ENCODE peak calls at places on chromosomes 12 and 14, in five cellular contexts. R, Z, S, Q and D are unnamed samples.

GRCh38 chr12:76622351-76622750 is 62.8 kb upstream of the OSBPL8 start:
- DNase-seq in R (no peak), Q (no peak), Z (no peak), S (no peak), D (no peak)

GRCh38 chr14:95302667-95303066 is 17.0 kb downstream of the CLMN start:
- DNase-seq in Q (no peak), Z (no peak), R (no peak), S (no peak), D (no peak)

GRCh38 chr14:71466942-71467341 is 465.3 kb upstream of the RGS6 start:
- DNase-seq in Q (no peak), R (no peak), S (peak; percentile 40), Z (no peak), D (no peak)

GRCh38 chr14:103031956-103032355 is 25.4 kb downstream of the CDC42BPB start:
- DNase-seq in R (peak; percentile 17), S (peak; percentile 39), Z (no peak), Q (no peak), D (no peak)

GRCh38 chr12:49549735-49550710 is 11.2 kb downstream of the KCNH3 start:
- DNase-seq in R (no peak), S (no peak), Q (no peak), Z (no peak), D (no peak)

GRCh38 chr12:2282321-2282720 is 229.5 kb downstream of the CACNA1C start:
- DNase-seq in Q (no peak), R (no peak), Z (no peak), S (no peak), D (no peak)

GRCh38 chr14:76918176-76918750 is 92.1 kb downstream of the LRRC74A start:
- DNase-seq in R (no peak), S (peak; percentile 93), Q (no peak), Z (no peak), D (peak; percentile 25)

GRCh38 chr12:16509411-16509810 is 96.6 kb downstream of the LMO3 start:
- DNase-seq in S (no peak), Z (no peak), Q (no peak), R (no peak), D (no peak)

GRCh38 chr12:9049520-9050133 is 60.3 kb downstream of the KLRG1 start:
- DNase-seq in Q (peak; percentile 28), Z (no peak), R (no peak), S (peak; percentile 73), D (no peak)

GRCh38 chr12:14575585-14575984 is 7.9 kb upstream of the PLBD1 start:
- DNase-seq in Z (no peak), S (no peak), Q (no peak), R (no peak), D (no peak)

GRCh38 chr14:90641111-90642010 is 174.9 kb downstream of the TTC7B start:
- DNase-seq in S (no peak), Q (no peak), R (no peak), Z (no peak), D (no peak)

GRCh38 chr14:78083837-78084236 is 86.3 kb upstream of the NRXN3 start:
- DNase-seq in S (peak; percentile 12), Z (no peak), R (no peak), Q (no peak), D (no peak)

GRCh38 chr12:14902465-14902864 is 16.8 kb upstream of the MGP start:
- DNase-seq in Q (no peak), S (peak; percentile 18), R (no peak), Z (no peak), D (no peak)

GRCh38 chr14:64196668-64197411 is 97.3 kb downstream of the ESR2 start:
- DNase-seq in S (peak; percentile 70), Q (no peak), Z (no peak), R (no peak), D (peak; percentile 82)

GRCh38 chr12:101459642-101460346 is 15.3 kb upstream of the SPIC start:
- DNase-seq in Z (no peak), Q (peak; percentile 6), S (peak; percentile 62), R (no peak), D (no peak)

GRCh38 chr14:76919431-76919810 is 93.2 kb downstream of the LRRC74A start:
- DNase-seq in S (no peak), R (no peak), Z (no peak), Q (no peak), D (no peak)

GRCh38 chr14:26925876-26926584 is 328.2 kb upstream of the NOVA1 start:
- DNase-seq in R (no peak), S (peak; percentile 10), Q (no peak), Z (no peak), D (no peak)
- H3K27ac ChIP-seq in R (no peak overlapping the region), S (no peak overlapping the region), Q (no peak overlapping the region), Z (no peak overlapping the region), D (no peak overlapping the region)

DNA sequence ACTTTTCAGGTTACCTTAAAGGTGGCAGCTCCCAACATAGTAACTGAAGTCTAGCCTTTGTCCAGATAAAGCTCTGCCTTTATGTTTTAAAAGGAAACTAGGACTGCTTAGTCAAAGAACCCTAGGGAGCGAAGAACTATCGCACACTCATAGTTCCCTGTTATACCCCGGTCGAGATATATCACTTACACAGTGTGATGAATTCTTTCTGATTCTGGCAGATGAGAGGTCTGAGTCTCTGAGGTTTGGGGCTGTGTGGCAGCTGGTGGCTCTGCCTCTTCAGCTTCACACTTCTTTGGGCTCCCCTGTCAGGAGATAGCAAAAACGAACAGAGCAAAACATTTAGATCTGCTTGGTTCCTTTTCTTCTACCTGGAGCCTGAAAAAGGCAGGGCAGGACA is 17.0 kb downstream of the ACIN1 start:
- DNase-seq in Z (no peak), S (peak; percentile 35), R (no peak), Q (no peak), D (no peak)
- H3K27ac ChIP-seq in Z (no peak overlapping the region), S (peak overlapping the region; percentile 96), R (peak overlapping the region; percentile 65), Q (peak overlapping the region; percentile 69), D (no peak overlapping the region)

GRCh38 chr12:19945559-19946485 is 422.5 kb upstream of the PDE3A start:
- DNase-seq in R (no peak), Z (no peak), Q (no peak), S (peak; percentile 66), D (no peak)

GRCh38 chr12:19946549-19946948 is 421.8 kb upstream of the PDE3A start:
- DNase-seq in S (peak; percentile 92), Z (no peak), Q (no peak), R (no peak), D (no peak)

GRCh38 chr12:19937161-19937560 is 431.2 kb upstream of the PDE3A start:
- DNase-seq in Q (no peak), S (no peak), Z (no peak), R (no peak), D (no peak)

GRCh38 chr12:19938031-19938430 is 430.3 kb upstream of the PDE3A start:
- DNase-seq in Q (no peak), R (no peak), S (no peak), Z (no peak), D (no peak)

GRCh38 chr12:19941096-19941495 is 427.2 kb upstream of the PDE3A start:
- DNase-seq in S (no peak), Z (no peak), Q (no peak), R (no peak), D (no peak)
- H3K27ac ChIP-seq in S (no peak overlapping the region), Z (no peak overlapping the region), Q (no peak overlapping the region), R (no peak overlapping the region), D (no peak overlapping the region)

GRCh38 chr12:53514626-53515290 is 7.5 kb upstream of the NPFF start:
- DNase-seq in Z (no peak), S (no peak), R (no peak), Q (no peak), D (no peak)
- H3K27ac ChIP-seq in Z (no peak overlapping the region), S (no peak overlapping the region), R (no peak overlapping the region), Q (no peak overlapping the region), D (no peak overlapping the region)

GRCh38 chr14:101225116-101225728 is 321.7 kb upstream of the RTL1 start:
- DNase-seq in S (no peak), R (no peak), Z (no peak), Q (no peak), D (no peak)
- H3K27ac ChIP-seq in S (no peak overlapping the region), R (no peak overlapping the region), Z (no peak overlapping the region), Q (no peak overlapping the region), D (no peak overlapping the region)

GRCh38 chr14:99035712-99036593 is 236.0 kb downstream of the BCL11B start:
- DNase-seq in Q (peak; percentile 96), R (peak; percentile 70), Z (no peak), S (peak; percentile 99), D (peak; percentile 15)
- H3K27ac ChIP-seq in Q (peak overlapping the region; percentile 63), R (peak overlapping the region; percentile 80), Z (no peak overlapping the region), S (peak overlapping the region; percentile 88), D (peak overlapping the region; percentile 52)

GRCh38 chr14:21231020-21231652 is 38.1 kb downstream of the HNRNPC start:
- DNase-seq in Z (no peak), S (no peak), Q (no peak), R (no peak), D (no peak)

GRCh38 chr14:21226467-21226866 is 42.8 kb downstream of the HNRNPC start:
- DNase-seq in Q (no peak), S (no peak), R (no peak), Z (no peak), D (no peak)

GRCh38 chr14:21227981-21228380 is 41.3 kb downstream of the HNRNPC start:
- DNase-seq in Z (no peak), R (no peak), S (no peak), Q (no peak), D (no peak)

GRCh38 chr14:21227150-21227549 is 42.1 kb downstream of the HNRNPC start:
- DNase-seq in Z (no peak), R (no peak), S (no peak), Q (no peak), D (no peak)

DNA sequence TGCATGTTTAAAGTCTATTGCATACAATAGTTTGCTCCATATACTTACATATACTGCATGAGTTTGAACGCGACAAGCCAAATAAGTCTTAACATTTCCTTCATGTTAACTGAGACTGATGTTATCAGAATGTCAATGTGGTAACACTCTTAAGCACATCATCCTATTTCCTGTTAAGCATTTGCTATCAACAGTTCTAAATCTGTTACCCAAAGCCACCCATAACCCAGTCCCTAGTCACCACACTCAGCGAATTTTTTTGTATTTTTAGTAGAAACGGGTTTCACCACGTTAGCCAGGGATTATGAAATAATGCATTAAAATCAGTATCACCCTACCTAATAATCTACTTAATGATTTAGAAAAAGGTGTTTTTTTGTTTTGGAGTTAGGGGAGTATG is 39.4 kb downstream of the HNRNPC start:
- DNase-seq in S (no peak), R (no peak), Q (no peak), Z (no peak), D (no peak)
- H3K27ac ChIP-seq in S (no peak overlapping the region), R (no peak overlapping the region), Q (no peak overlapping the region), Z (peak overlapping the region; percentile 63), D (no peak overlapping the region)

GRCh38 chr12:93025145-93026103 is 96.3 kb upstream of the EEA1 start:
- DNase-seq in Z (no peak), Q (peak; percentile 58), R (no peak), S (peak; percentile 73), D (no peak)
- H3K27ac ChIP-seq in Z (no peak overlapping the region), Q (no peak overlapping the region), R (no peak overlapping the region), S (no peak overlapping the region), D (no peak overlapping the region)

DNA sequence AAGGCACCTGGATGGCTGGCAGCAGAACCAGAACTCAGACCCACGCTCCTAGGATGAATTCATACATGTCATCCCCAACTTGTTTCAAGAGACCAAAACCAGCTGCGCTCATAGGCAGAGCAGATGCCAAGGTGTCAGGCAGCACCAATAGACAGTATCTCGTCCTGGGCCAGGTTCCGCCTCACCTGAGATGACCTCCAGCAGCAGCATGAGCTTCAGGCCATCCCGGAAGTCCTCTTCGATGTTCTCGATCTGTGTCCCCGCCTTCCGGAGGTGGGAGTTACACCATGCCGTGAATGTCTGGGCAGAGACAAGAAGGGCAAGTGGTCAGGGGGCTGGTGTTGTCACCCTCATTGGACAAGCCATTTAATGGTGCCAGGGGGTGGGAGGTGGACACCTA is 53.7 kb downstream of the ACTN1 start:
- DNase-seq in Z (no peak), R (no peak), Q (no peak), S (no peak), D (no peak)
- H3K27ac ChIP-seq in Z (no peak overlapping the region), R (peak overlapping the region; percentile 73), Q (no peak overlapping the region), S (no peak overlapping the region), D (no peak overlapping the region)